ENCODE peak calls at places on chromosomes 16 and 17, in four cellular contexts. E is AG20443; Q is CD8-positive, alpha-beta memory T cell; B is CD4-positive, alpha-beta T cell. G is an unnamed sample.

GRCh38 chr17:2828396-2829038 is 32.3 kb downstream of the RAP1GAP2 start:
- DNase-seq in E (peak; percentile 89), Q (peak; percentile 65), B (peak; percentile 71), G (peak; percentile 80)

GRCh38 chr17:51948128-51948527 is 210.4 kb downstream of the CA10 start:
- DNase-seq in E (no peak), Q (no peak), B (no peak), G (peak; percentile 74)

GRCh38 chr17:57235124-57235523 is 21.2 kb upstream of the MSI2 start:
- DNase-seq in E (no peak), Q (no peak), B (no peak), G (no peak)

GRCh38 chr17:32159586-32160438 is 17.5 kb downstream of the RHOT1 start:
- DNase-seq in E (no peak), Q (no peak), B (no peak), G (no peak)

GRCh38 chr17:57868775-57869598 is 19.1 kb upstream of the MRPS23 start:
- DNase-seq in E (no peak), Q (no peak), B (no peak), G (no peak)

GRCh38 chr16:51409001-51409675 is 258.1 kb upstream of the SALL1 start:
- DNase-seq in E (peak; percentile 29), Q (no peak), B (no peak), G (no peak)

GRCh38 chr17:83055911-83056582 is 23.4 kb upstream of the METRNL start:
- DNase-seq in E (peak; percentile 81), Q (no peak), B (no peak), G (peak; percentile 60)

GRCh38 chr17:68942389-68942788 is 12.8 kb downstream of the ABCA8 start:
- DNase-seq in E (no peak), Q (no peak), B (no peak), G (no peak)

GRCh38 chr17:40087903-40088718 is 12.3 kb downstream of the NR1D1 start:
- DNase-seq in E (no peak), Q (no peak), B (no peak), G (no peak)

GRCh38 chr16:81810361-81810760 is 31.3 kb downstream of the PLCG2 start:
- DNase-seq in E (no peak), Q (no peak), B (no peak), G (no peak)

GRCh38 chr17:1120596-1121441 is 59.0 kb downstream of the ABR start:
- DNase-seq in E (no peak), Q (no peak), B (no peak), G (no peak)

GRCh38 chr16:15704545-15704987 is 54.5 kb downstream of the NDE1 start:
- DNase-seq in E (peak; percentile 90), Q (peak; percentile 60), B (peak; percentile 64), G (peak; percentile 55)

GRCh38 chr17:66906321-66907278 is 57.9 kb upstream of the CACNG4 start:
- DNase-seq in E (peak; percentile 82), Q (peak; percentile 40), B (peak; percentile 38), G (peak; percentile 89)

GRCh38 chr17:2695243-2695960 is 16.2 kb downstream of the CLUH start:
- DNase-seq in E (peak; percentile 7), Q (no peak), B (no peak), G (no peak)

GRCh38 chr17:50602514-50603235 is 32.0 kb upstream of the ABCC3 start:
- DNase-seq in E (no peak), Q (no peak), B (no peak), G (no peak)

GRCh38 chr17:42518046-42518754 is 17.8 kb upstream of the NAGLU start:
- DNase-seq in E (peak; percentile 83), Q (no peak), B (no peak), G (peak; percentile 43)

GRCh38 chr16:17591655-17592405 is 121.1 kb upstream of the XYLT1 start:
- DNase-seq in E (peak; percentile 18), Q (no peak), B (no peak), G (no peak)

GRCh38 chr17:55062921-55063320 is 94.4 kb downstream of the STXBP4 start:
- DNase-seq in E (peak; percentile 25), Q (no peak), B (no peak), G (no peak)

GRCh38 chr17:76700627-76701470 is 9.9 kb downstream of the MXRA7 start:
- DNase-seq in E (peak; percentile 89), Q (no peak), B (no peak), G (no peak)

GRCh38 chr17:40304464-40304863 is 4.5 kb upstream of the RARA start:
- DNase-seq in E (peak; percentile 81), Q (no peak), B (no peak), G (no peak)

GRCh38 chr17:74943808-74944522 is 8.3 kb downstream of the OTOP3 start:
- DNase-seq in E (no peak), Q (no peak), B (no peak), G (no peak)

G was measured in DMS53.